ENCODE peak calls at places on chromosomes 7 and 10, in six cellular contexts. C is GM12891, P is HepG2, N is SK-N-SH, V is H1, E is K562. X is an unnamed sample.

GRCh38 chr10:26384600-26384999 is 53.5 kb upstream of the APBB1IP start:
- DNase-seq in E (no peak), V (no peak), P (no peak), N (no peak), C (no peak), X (no peak)

GRCh38 chr10:27360581-27361172 is 120.1 kb upstream of the ACBD5 start:
- DNase-seq in P (peak; percentile 64), E (peak; percentile 59), N (peak; percentile 71), C (peak; percentile 32), V (peak; percentile 31), X (peak; percentile 32)

GRCh38 chr7:44218418-44219201 is 17.8 kb downstream of the YKT6 start:
- DNase-seq in C (peak; percentile 25), N (peak; percentile 81), E (peak; percentile 76), V (peak; percentile 57), P (peak; percentile 56), X (no peak)

GRCh38 chr7:152989889-152990380 is 230.4 kb downstream of the ACTR3B start:
- DNase-seq in E (no peak), C (no peak), P (peak; percentile 31), V (no peak), N (no peak), X (no peak)

GRCh38 chr7:97064972-97065587 is 40.4 kb upstream of the DLX5 start:
- DNase-seq in P (peak; percentile 36), C (peak; percentile 15), V (no peak), N (peak; percentile 78), E (peak; percentile 65), X (peak; percentile 19)

GRCh38 chr7:29598607-29599006 is 35.0 kb downstream of the PRR15 start:
- DNase-seq in P (no peak), V (no peak), C (no peak), N (no peak), E (no peak), X (no peak)

GRCh38 chr7:74449809-74450397 is 3.8 kb upstream of the GTF2IRD1 start:
- DNase-seq in V (peak; percentile 82), E (peak; percentile 84), N (peak; percentile 92), P (peak; percentile 61), C (peak; percentile 74), X (peak; percentile 75)

GRCh38 chr7:94245500-94245899 is 149.2 kb upstream of the COL1A2 start:
- DNase-seq in V (no peak), C (no peak), N (no peak), P (no peak), E (no peak), X (no peak)

GRCh38 chr10:120017731-120018130 is 125.2 kb downstream of the SEC23IP start:
- DNase-seq in N (no peak), E (no peak), P (no peak), V (no peak), C (no peak), X (no peak)

GRCh38 chr10:76035010-76035727 is 603.7 kb downstream of the LRMDA start:
- DNase-seq in C (no peak), V (no peak), E (no peak), N (peak; percentile 48), P (no peak), X (no peak)

GRCh38 chr7:37853468-37853867 is 5.1 kb downstream of the NME8 start:
- DNase-seq in E (peak; percentile 16), N (peak; percentile 32), P (peak; percentile 12), C (no peak), V (no peak), X (no peak)

GRCh38 chr10:71396084-71396713 is 521 bp upstream of the CDH23 start:
- DNase-seq in C (peak; percentile 49), N (peak; percentile 90), V (peak; percentile 60), E (peak; percentile 59), P (no peak), X (no peak)

DNA sequence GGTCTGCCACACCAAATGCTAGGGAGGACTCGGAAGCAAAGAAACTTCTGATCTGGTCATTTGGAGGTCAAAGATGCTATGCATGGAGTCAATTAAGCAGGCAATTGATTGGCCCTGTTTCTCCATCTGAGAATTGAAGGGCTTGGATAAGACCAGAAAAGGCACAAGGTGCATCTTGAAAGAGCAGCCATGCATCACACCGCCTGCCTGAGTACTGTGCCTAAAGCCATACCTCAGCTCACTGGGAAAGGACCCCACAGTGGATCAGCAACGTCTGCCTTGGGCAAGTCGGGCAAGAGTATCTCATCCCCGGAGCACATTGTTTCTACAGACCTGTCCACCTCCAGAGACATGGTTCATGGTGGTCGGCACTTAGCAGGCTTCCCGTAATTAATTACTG is 42.4 kb downstream of the DLG5 start:
- DNase-seq in E (no peak), P (no peak), V (no peak), C (no peak), N (no peak), X (no peak)
- TF ChIP-seq TAF1 in E (no peak), P (no peak), V (no peak), C (no peak), N (no peak), X (no peak)

GRCh38 chr7:65804887-65805286 is 68.0 kb upstream of the VKORC1L1 start:
- DNase-seq in V (no peak), N (no peak), E (no peak), C (no peak), P (no peak), X (no peak)

GRCh38 chr7:65796205-65796604 is 76.7 kb upstream of the VKORC1L1 start:
- DNase-seq in E (no peak), P (no peak), V (no peak), C (no peak), N (no peak), X (no peak)

GRCh38 chr7:65798111-65799075 is 74.5 kb upstream of the VKORC1L1 start:
- DNase-seq in C (no peak), P (no peak), V (no peak), N (no peak), E (no peak), X (no peak)

DNA sequence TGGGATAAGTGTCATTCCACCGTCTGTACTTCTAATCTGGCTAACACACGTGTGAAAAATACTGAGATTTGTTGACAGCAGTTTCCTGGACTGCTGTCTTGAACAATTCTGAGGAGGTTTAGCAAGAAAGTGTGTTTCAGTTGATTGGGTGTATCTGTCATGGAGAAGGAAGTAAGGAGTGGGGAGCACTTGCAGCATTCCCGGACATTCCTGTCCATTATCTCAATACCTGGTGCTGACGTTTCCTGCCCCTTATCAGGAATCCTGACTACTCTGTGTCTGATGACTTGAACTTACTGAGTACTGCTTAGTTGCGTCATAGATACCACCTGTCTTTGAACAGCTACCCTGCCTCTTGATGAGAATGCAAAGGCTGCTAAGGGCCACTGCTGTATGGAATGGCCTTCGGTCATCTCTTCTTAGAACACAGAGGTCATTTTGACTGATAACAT is 72.0 kb upstream of the VKORC1L1 start:
- DNase-seq in E (no peak), V (no peak), N (no peak), P (no peak), C (no peak), X (no peak)
- TF ChIP-seq TAF1 in E (no peak), V (no peak), N (no peak), P (no peak), C (no peak), X (no peak)

GRCh38 chr7:111732923-111733322 is 170.6 kb upstream of the IMMP2L start:
- DNase-seq in V (no peak), P (no peak), C (no peak), E (no peak), N (no peak), X (no peak)

GRCh38 chr7:111727905-111728634 is 165.8 kb upstream of the IMMP2L start:
- DNase-seq in P (no peak), E (no peak), N (no peak), V (no peak), C (no peak), X (no peak)

GRCh38 chr7:111728635-111728995 is 166.3 kb upstream of the IMMP2L start:
- DNase-seq in V (no peak), C (no peak), E (no peak), P (no peak), N (no peak), X (no peak)

GRCh38 chr7:111729483-111729882 is 167.2 kb upstream of the IMMP2L start:
- DNase-seq in V (no peak), P (no peak), C (no peak), E (no peak), N (peak; percentile 37), X (no peak)

GRCh38 chr7:111730476-111731300 is 168.4 kb upstream of the IMMP2L start:
- DNase-seq in N (peak; percentile 71), P (peak; percentile 24), C (peak; percentile 29), V (no peak), E (peak; percentile 75), X (no peak)
- TF ChIP-seq TAF1 in N (no peak), P (no peak), C (no peak), V (no peak), E (no peak), X (no peak)

GRCh38 chr10:95391164-95391563 is 100.4 kb upstream of the PDLIM1 start:
- DNase-seq in V (no peak), E (no peak), N (no peak), P (no peak), C (no peak), X (no peak)

GRCh38 chr10:95389982-95390381 is 99.2 kb upstream of the PDLIM1 start:
- DNase-seq in N (no peak), C (no peak), E (no peak), P (no peak), V (no peak), X (no peak)

GRCh38 chr10:95392250-95392584 is 101.4 kb upstream of the PDLIM1 start:
- DNase-seq in E (no peak), N (no peak), P (no peak), V (no peak), C (no peak), X (no peak)

GRCh38 chr10:95392711-95393164 is 101.9 kb upstream of the PDLIM1 start:
- DNase-seq in C (no peak), P (no peak), E (no peak), V (no peak), N (no peak), X (no peak)

GRCh38 chr10:95391570-95392249 is 100.9 kb upstream of the PDLIM1 start:
- DNase-seq in E (peak; percentile 20), C (no peak), V (no peak), P (no peak), N (no peak), X (no peak)
- TF ChIP-seq TAF1 in E (no peak), C (no peak), V (no peak), P (no peak), N (no peak), X (no peak)

GRCh38 chr10:44972874-44973306 is 5.7 kb downstream of the DEPP1 start:
- DNase-seq in C (no peak), P (no peak), E (no peak), V (no peak), N (no peak), X (no peak)

GRCh38 chr10:44975487-44976331 is 2.9 kb downstream of the DEPP1 start:
- DNase-seq in N (no peak), E (no peak), V (no peak), P (peak; percentile 83), C (no peak), X (no peak)

GRCh38 chr10:44973323-44974081 is 5.1 kb downstream of the DEPP1 start:
- DNase-seq in V (no peak), P (no peak), E (no peak), C (no peak), N (no peak), X (no peak)

GRCh38 chr10:44974628-44975431 is 3.8 kb downstream of the DEPP1 start:
- DNase-seq in P (peak; percentile 79), N (peak; percentile 94), E (peak; percentile 87), C (peak; percentile 81), V (no peak), X (peak; percentile 87)

GRCh38 chr10:44974082-44974627 is 4.5 kb downstream of the DEPP1 start:
- DNase-seq in P (no peak), V (no peak), N (no peak), C (no peak), E (no peak), X (no peak)
- TF ChIP-seq TAF1 in P (no peak), V (no peak), N (no peak), C (no peak), E (no peak), X (no peak)

X was measured in GM12892.